ENCODE peak calls at places on chromosomes 13 and 19, in ten cellular contexts. J, N, L, V, E, D, Q, A, B and H are unnamed samples.

GRCh38 chr13:73433893-73434292 is 375.1 kb downstream of the KLF5 start:
- DNase-seq in J (no peak), N (no peak), L (no peak), V (no peak), E (no peak), D (no peak), Q (no peak), A (no peak), B (no peak), H (no peak)

GRCh38 chr19:13029893-13030292 is 34.6 kb downstream of the NFIX start:
- DNase-seq in J (no peak), N (peak), L (no peak), V (no peak), E (no peak), D (no peak), Q (peak), A (no peak), B (no peak), H (no peak)

GRCh38 chr19:43798546-43799409 is 3.5 kb downstream of the LYPD5 start:
- DNase-seq in J (peak), N (peak), L (peak), V (no peak), E (no peak), D (no peak), Q (no peak), A (peak), B (peak), H (no peak)

GRCh38 chr19:46631481-46631880 is 4.5 kb downstream of the GNG8 start:
- DNase-seq in J (no peak), N (no peak), L (no peak), V (peak), E (no peak), D (no peak), Q (peak), A (no peak), B (no peak), H (peak)

GRCh38 chr13:76790519-76791289 is 95.5 kb downstream of the KCTD12 start:
- DNase-seq in J (no peak), N (no peak), L (no peak), V (no peak), E (no peak), D (no peak), Q (no peak), A (no peak), B (no peak), H (no peak)

GRCh38 chr13:46992383-46992952 is 95.6 kb upstream of the HTR2A start:
- DNase-seq in J (no peak), N (no peak), L (no peak), V (no peak), E (no peak), D (no peak), Q (no peak), A (peak), B (no peak), H (no peak)

GRCh38 chr19:38974599-38975213 is 836 bp downstream of the FBXO17 start:
- DNase-seq in J (no peak), N (no peak), L (no peak), V (no peak), E (no peak), D (no peak), Q (no peak), A (peak), B (no peak), H (peak)

GRCh38 chr19:40177286-40178070 is 13.7 kb upstream of the MAP3K10 start:
- DNase-seq in J (no peak), N (no peak), L (no peak), V (no peak), E (no peak), D (no peak), Q (no peak), A (no peak), B (no peak), H (no peak)

GRCh38 chr13:47418206-47418920 is 521.5 kb upstream of the HTR2A start:
- DNase-seq in J (no peak), N (no peak), L (no peak), V (no peak), E (no peak), D (no peak), Q (no peak), A (no peak), B (no peak), H (no peak)

GRCh38 chr13:41315466-41316047 is 4.5 kb downstream of the NAA16 start:
- DNase-seq in J (no peak), N (no peak), L (no peak), V (no peak), E (no peak), D (no peak), Q (no peak), A (no peak), B (no peak), H (no peak)

GRCh38 chr19:19261350-19262189 is 11.5 kb downstream of the TM6SF2 start:
- DNase-seq in J (no peak), N (no peak), L (no peak), V (no peak), E (peak), D (no peak), Q (no peak), A (peak), B (no peak), H (no peak)

GRCh38 chr19:2223959-2224358 is 12.2 kb downstream of the PLEKHJ1 start:
- DNase-seq in J (no peak), N (no peak), L (no peak), V (no peak), E (no peak), D (no peak), Q (no peak), A (no peak), B (no peak), H (no peak)
- TF ChIP-seq POLR2A in J (no peak), N (no peak), L (no peak), V (no peak), E (no peak), D (no peak), Q (no peak), A (no peak), B (no peak), H (no peak)

DNA sequence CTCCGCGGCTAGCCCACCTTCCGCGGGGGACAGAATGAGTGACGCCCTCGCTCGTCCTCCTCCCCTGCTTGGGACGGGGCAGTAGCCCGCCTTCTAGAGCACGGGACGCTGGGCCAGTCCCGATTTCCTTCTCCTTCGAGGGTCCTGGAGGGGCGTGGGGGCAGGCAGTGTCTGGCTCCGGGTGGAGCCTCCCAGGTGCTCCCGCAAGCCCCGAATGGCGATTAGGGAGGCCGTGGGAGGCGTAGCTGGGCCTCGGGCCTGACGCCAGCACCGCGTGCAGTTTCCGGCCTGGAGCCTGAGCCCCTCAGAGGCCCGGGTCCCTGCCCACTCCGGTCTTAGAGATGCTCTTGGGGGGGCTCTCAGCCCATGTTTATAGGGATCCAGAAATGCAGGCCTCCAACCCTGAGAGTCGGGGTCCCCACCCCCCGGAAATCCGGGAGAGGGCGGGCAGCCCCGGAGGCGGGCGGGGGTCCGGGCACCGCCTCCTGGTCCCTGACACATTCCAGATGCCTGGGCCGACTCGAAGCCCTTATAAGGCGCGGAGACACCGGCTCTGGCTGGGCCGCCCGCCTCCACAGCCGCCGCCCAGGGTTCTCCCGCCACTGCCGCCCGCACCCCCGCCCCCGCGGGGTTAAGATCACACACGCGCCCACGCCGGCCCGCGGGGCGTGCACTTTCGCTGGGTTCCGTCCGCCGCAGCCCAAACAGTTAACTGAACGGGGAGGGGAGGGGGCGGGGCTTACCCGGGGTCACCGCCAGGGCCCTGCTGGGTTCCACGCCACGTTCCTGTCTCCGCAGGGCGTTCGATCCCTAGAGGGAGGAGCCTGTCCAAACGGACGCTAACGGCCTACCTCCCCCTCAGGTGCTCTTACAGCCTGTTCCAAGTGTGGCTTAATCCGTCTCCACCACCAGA is 1.5 kb downstream of the MYADM start:
- DNase-seq in J (peak), N (peak), L (peak), V (peak), E (peak), D (peak), Q (peak), A (peak), B (peak), H (peak)
- TF ChIP-seq POLR2A in J (peak), N (peak), L (peak), V (peak), E (peak), D (peak), Q (peak), A (peak), B (peak), H (peak)

GRCh38 chr19:58408152-58409009 is at the start of gene ZNF584:
- DNase-seq in J (peak), N (peak), L (peak), V (peak), E (peak), D (peak), Q (peak), A (peak), B (peak), H (peak)

GRCh38 chr19:58409010-58409790 is 751 bp downstream of the ZNF584 start:
- DNase-seq in J (peak), N (no peak), L (peak), V (no peak), E (no peak), D (peak), Q (peak), A (peak), B (no peak), H (no peak)

GRCh38 chr19:58406818-58407657 is 1.4 kb upstream of the ZNF584 start:
- DNase-seq in J (no peak), N (no peak), L (no peak), V (no peak), E (no peak), D (no peak), Q (peak), A (peak), B (no peak), H (no peak)

GRCh38 chr19:58401825-58402433 is 6.5 kb downstream of the RNF225 start:
- DNase-seq in J (no peak), N (no peak), L (peak), V (no peak), E (no peak), D (no peak), Q (peak), A (no peak), B (no peak), H (no peak)

DNA sequence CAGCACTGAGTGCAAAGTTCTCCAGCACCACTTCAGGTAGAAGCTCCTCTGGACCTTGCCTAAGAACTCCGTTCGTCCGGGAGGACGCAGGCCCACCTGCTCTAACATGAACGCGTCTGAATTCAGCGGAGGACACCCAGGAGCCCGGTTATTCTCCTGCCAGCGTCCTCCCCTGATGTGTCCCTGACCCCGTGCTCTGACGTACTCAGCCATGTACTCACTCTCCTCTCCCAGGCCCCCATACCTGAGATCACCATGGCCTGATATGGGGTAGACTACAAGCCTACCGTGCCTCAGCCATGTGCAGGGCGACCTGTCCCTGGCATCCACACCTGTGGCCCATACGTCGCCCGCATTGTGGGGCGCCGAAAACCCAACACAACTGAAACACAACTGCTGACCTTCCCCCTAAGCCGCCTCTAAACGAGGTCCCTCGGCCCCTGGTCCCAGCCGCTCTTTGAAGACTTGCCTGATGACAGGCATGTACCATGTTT is 744 bp upstream of the ZNF584 start:
- DNase-seq in J (peak), N (no peak), L (no peak), V (no peak), E (no peak), D (no peak), Q (no peak), A (peak), B (no peak), H (no peak)
- TF ChIP-seq POLR2A in J (no peak), N (no peak), L (no peak), V (no peak), E (no peak), D (no peak), Q (no peak), A (no peak), B (no peak), H (no peak)

GRCh38 chr19:49850487-49851342 is at the start of gene PTOV1:
- DNase-seq in J (peak), N (peak), L (peak), V (peak), E (peak), D (peak), Q (peak), A (peak), B (peak), H (peak)
- TF ChIP-seq POLR2A in J (peak), N (peak), L (peak), V (peak), E (peak), D (peak), Q (peak), A (peak), B (peak), H (peak)

DNA sequence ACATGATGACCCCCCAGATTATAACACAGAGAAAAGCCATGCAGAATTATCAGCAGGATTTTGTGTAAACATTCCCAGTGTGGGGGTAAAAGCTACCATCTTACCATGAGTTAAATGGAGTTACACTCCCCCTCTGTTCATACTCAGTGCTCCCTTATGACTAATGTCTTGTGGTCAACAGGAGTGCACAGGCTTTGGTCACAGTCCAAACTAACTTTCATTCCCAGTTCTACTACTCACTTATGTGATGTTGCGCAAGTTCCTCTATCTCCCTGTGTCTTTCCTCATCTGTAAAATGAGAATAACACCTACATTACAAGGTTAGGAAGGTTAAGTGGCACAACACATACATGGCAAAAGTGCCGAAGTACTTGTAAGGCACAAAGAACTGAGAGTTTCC is 277.9 kb downstream of the RBM26 start:
- DNase-seq in J (no peak), N (no peak), L (no peak), V (no peak), E (no peak), D (no peak), Q (no peak), A (no peak), B (no peak), H (no peak)
- TF ChIP-seq POLR2A in J (no peak), N (no peak), L (no peak), V (no peak), E (no peak), D (no peak), Q (no peak), A (no peak), B (no peak), H (no peak)

GRCh38 chr13:110634558-110634957 is 19.2 kb downstream of the NAXD start:
- DNase-seq in J (peak), N (no peak), L (no peak), V (no peak), E (no peak), D (no peak), Q (no peak), A (no peak), B (no peak), H (no peak)
- TF ChIP-seq POLR2A in J (no peak), N (no peak), L (no peak), V (no peak), E (no peak), D (no peak), Q (no peak), A (no peak), B (no peak), H (no peak)

DNA sequence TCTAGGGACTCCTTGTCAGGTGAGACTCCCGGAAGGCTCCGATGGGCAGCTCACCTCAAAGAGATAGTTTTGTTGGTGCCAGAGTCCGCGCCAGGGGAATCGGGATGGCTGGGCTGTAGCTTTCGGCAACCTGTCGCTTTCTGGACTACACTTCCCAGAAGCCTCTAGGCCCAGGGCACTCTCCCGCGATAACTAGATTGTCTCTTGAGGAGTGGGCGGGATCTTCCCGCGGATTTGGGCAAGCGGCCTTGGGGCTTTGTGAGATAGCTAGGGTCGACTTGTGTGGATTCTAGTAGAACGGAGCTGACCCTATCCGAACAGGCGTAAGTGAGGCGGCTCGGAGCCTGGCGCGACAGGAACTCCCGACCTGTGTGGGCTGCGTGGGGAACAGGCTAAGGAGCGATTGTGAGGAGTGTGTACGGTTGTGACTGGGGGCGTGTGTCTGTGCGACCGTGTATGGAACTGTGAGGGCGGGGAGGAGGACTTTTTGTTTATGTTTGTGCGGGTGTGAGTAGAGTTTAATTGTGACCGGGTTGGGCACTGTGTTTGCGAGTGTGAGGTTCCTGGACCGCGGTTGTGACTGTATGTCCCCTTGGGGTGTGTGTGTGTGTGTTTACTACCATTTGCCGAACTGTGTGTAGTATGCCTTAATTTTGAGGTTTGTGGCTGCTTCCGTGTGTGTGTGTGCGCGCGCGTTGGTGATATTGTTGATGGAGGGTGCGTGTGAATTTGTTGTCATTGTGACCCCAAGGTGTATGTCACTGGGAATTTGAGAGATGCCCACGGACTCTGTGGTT is at the start of gene ZNF345:
- DNase-seq in J (peak), N (peak), L (peak), V (peak), E (peak), D (peak), Q (peak), A (peak), B (peak), H (peak)
- TF ChIP-seq POLR2A in J (peak), N (no peak), L (peak), V (peak), E (no peak), D (no peak), Q (peak), A (peak), B (peak), H (peak)

GRCh38 chr19:3538258-3538929 is 580 bp upstream of the TEKTIP1 start:
- DNase-seq in J (peak), N (no peak), L (no peak), V (no peak), E (no peak), D (no peak), Q (no peak), A (peak), B (no peak), H (no peak)
- TF ChIP-seq POLR2A in J (no peak), N (no peak), L (no peak), V (no peak), E (no peak), D (no peak), Q (no peak), A (peak), B (no peak), H (no peak)

GRCh38 chr13:97228850-97229521 is 6.9 kb downstream of the MBNL2 start:
- DNase-seq in J (no peak), N (no peak), L (no peak), V (no peak), E (no peak), D (no peak), Q (no peak), A (no peak), B (no peak), H (no peak)

GRCh38 chr13:97226013-97226412 is 3.9 kb downstream of the MBNL2 start:
- DNase-seq in J (no peak), N (peak), L (no peak), V (no peak), E (no peak), D (no peak), Q (no peak), A (peak), B (peak), H (no peak)

GRCh38 chr13:97225533-97225932 is 3.4 kb downstream of the MBNL2 start:
- DNase-seq in J (no peak), N (no peak), L (no peak), V (no peak), E (no peak), D (no peak), Q (no peak), A (no peak), B (no peak), H (no peak)

GRCh38 chr13:97224544-97225324 is 2.6 kb downstream of the MBNL2 start:
- DNase-seq in J (no peak), N (peak), L (peak), V (no peak), E (no peak), D (no peak), Q (no peak), A (no peak), B (no peak), H (no peak)

DNA sequence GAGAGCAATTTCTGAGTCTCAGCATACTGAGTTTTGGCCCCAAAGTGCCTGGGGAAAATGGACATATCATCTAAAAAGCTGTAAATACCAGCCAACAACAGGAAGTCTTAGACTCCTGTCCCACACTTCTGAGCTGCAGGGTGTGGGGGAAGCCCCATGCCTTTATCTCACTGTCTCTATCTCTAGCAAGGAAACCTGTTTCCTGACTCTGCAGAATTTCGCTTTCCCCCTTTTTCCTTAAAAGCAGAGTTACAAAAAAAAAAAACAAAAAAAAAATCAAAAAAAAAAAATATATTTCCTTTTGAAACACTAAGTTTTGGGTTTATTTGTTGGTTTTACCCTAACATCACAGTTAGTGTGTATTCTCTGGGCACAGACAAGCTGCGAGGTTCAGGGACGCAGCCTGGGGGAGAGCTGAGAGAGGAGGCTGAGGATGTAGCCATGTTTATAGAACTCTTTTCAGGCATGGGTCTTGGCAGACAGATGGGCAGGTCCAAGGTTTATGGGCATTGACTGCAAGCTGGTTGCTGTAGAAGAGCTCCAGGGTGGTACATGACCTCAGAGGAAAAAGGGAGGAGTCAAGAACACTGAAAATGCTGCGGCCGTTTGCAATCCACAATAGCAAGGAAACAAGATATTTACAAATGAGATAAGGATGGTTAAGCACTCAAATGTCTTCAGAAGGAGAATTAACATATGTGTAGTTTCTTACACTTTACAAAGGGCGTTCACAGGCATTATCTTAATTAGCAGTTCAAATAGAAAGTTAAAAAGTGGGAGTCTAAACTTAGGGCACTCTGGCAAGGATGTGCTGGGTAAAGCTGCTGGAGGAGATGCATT is 4.9 kb downstream of the MBNL2 start:
- DNase-seq in J (peak), N (peak), L (no peak), V (no peak), E (no peak), D (no peak), Q (peak), A (peak), B (no peak), H (no peak)
- TF ChIP-seq POLR2A in J (no peak), N (no peak), L (no peak), V (no peak), E (no peak), D (peak), Q (no peak), A (no peak), B (no peak), H (no peak)